ENCODE peak calls at places on chromosomes 5 and 9, in six cellular contexts. One of them, this sample, is unnamed. For H3K4me1, the result is how much of the 10 kb centered on the place peaks cover.

GRCh38 chr5:149071756-149072155 is 8.9 kb upstream of the SH3TC2 start:
- DNase-seq in left ventricle myocardium inferior: no peak
- DNase-seq in thyroid gland: no peak
- DNase-seq in hepatocyte: no peak
- DNase-seq in endothelial cell of umbilical vein: no peak
- DNase-seq in upper lobe of right lung: no peak
- DNase-seq in this sample: no peak

GRCh38 chr9:38681747-38682227 is 38.1 kb downstream of the FAM240B start:
- DNase-seq in left ventricle myocardium inferior: no peak
- DNase-seq in thyroid gland: no peak
- DNase-seq in hepatocyte: no peak
- DNase-seq in endothelial cell of umbilical vein: peak
- DNase-seq in upper lobe of right lung: no peak
- DNase-seq in this sample: peak

GRCh38 chr9:83444110-83444509 is 94.1 kb downstream of the FRMD3 start:
- DNase-seq in left ventricle myocardium inferior: peak
- DNase-seq in thyroid gland: peak
- DNase-seq in hepatocyte: no peak
- DNase-seq in endothelial cell of umbilical vein: no peak
- DNase-seq in upper lobe of right lung: no peak
- DNase-seq in this sample: no peak

GRCh38 chr5:42950466-42951168 is 89.5 kb downstream of the ANXA2R start:
- DNase-seq in left ventricle myocardium inferior: peak
- DNase-seq in thyroid gland: peak
- DNase-seq in hepatocyte: no peak
- DNase-seq in endothelial cell of umbilical vein: peak
- DNase-seq in upper lobe of right lung: peak
- DNase-seq in this sample: peak

GRCh38 chr5:133952729-133953567 is 15.5 kb downstream of the C5orf15 start:
- DNase-seq in left ventricle myocardium inferior: peak
- DNase-seq in thyroid gland: peak
- DNase-seq in hepatocyte: no peak
- DNase-seq in endothelial cell of umbilical vein: peak
- DNase-seq in upper lobe of right lung: no peak
- DNase-seq in this sample: no peak

GRCh38 chr5:4700082-4700481 is 440.0 kb upstream of the ADAMTS16 start:
- DNase-seq in left ventricle myocardium inferior: peak
- DNase-seq in thyroid gland: peak
- DNase-seq in hepatocyte: peak
- DNase-seq in endothelial cell of umbilical vein: no peak
- DNase-seq in upper lobe of right lung: peak
- DNase-seq in this sample: peak

GRCh38 chr9:9997585-9997984 is 615.2 kb downstream of the PTPRD start:
- DNase-seq in left ventricle myocardium inferior: no peak
- DNase-seq in thyroid gland: no peak
- DNase-seq in hepatocyte: no peak
- DNase-seq in endothelial cell of umbilical vein: no peak
- DNase-seq in upper lobe of right lung: no peak
- DNase-seq in this sample: no peak

GRCh38 chr5:43691893-43692292 is 88.9 kb downstream of the NNT start:
- DNase-seq in left ventricle myocardium inferior: no peak
- DNase-seq in thyroid gland: no peak
- DNase-seq in hepatocyte: no peak
- DNase-seq in endothelial cell of umbilical vein: no peak
- DNase-seq in upper lobe of right lung: no peak
- DNase-seq in this sample: no peak

GRCh38 chr5:53126514-53126913 is 17.0 kb upstream of the MOCS2 start:
- DNase-seq in left ventricle myocardium inferior: no peak
- DNase-seq in thyroid gland: no peak
- DNase-seq in hepatocyte: no peak
- DNase-seq in endothelial cell of umbilical vein: no peak
- DNase-seq in upper lobe of right lung: no peak
- DNase-seq in this sample: peak

GRCh38 chr9:76369583-76369982 is 24.6 kb downstream of the RFK start:
- DNase-seq in left ventricle myocardium inferior: no peak
- DNase-seq in thyroid gland: peak
- DNase-seq in hepatocyte: peak
- DNase-seq in endothelial cell of umbilical vein: peak
- DNase-seq in upper lobe of right lung: no peak
- DNase-seq in this sample: no peak

GRCh38 chr9:88947581-88948573 is 43.4 kb upstream of the S1PR3 start:
- DNase-seq in left ventricle myocardium inferior: no peak
- DNase-seq in thyroid gland: no peak
- DNase-seq in hepatocyte: no peak
- DNase-seq in endothelial cell of umbilical vein: no peak
- DNase-seq in upper lobe of right lung: no peak
- DNase-seq in this sample: no peak

GRCh38 chr9:123069010-123069481 is 35.6 kb downstream of the GPR21 start:
- DNase-seq in left ventricle myocardium inferior: no peak
- DNase-seq in thyroid gland: no peak
- DNase-seq in hepatocyte: peak
- DNase-seq in endothelial cell of umbilical vein: peak
- DNase-seq in upper lobe of right lung: no peak
- DNase-seq in this sample: no peak

GRCh38 chr9:104586496-104587180 is 12.6 kb downstream of the OR13C5 start:
- DNase-seq in left ventricle myocardium inferior: no peak
- DNase-seq in thyroid gland: no peak
- DNase-seq in hepatocyte: peak
- DNase-seq in endothelial cell of umbilical vein: no peak
- DNase-seq in upper lobe of right lung: no peak
- DNase-seq in this sample: peak

GRCh38 chr5:143347698-143348344 is 55.7 kb downstream of the NR3C1 start:
- DNase-seq in left ventricle myocardium inferior: no peak
- DNase-seq in thyroid gland: no peak
- DNase-seq in hepatocyte: no peak
- DNase-seq in endothelial cell of umbilical vein: no peak
- DNase-seq in upper lobe of right lung: no peak
- DNase-seq in this sample: no peak

GRCh38 chr5:142720561-142721275 is 34.8 kb upstream of the FGF1 start:
- DNase-seq in left ventricle myocardium inferior: peak
- DNase-seq in thyroid gland: no peak
- DNase-seq in hepatocyte: peak
- DNase-seq in endothelial cell of umbilical vein: no peak
- DNase-seq in upper lobe of right lung: no peak
- DNase-seq in this sample: no peak

GRCh38 chr5:62576570-62577172 is 1.9 kb upstream of the LRRC70 start:
- DNase-seq in left ventricle myocardium inferior: no peak
- DNase-seq in thyroid gland: no peak
- DNase-seq in hepatocyte: no peak
- DNase-seq in endothelial cell of umbilical vein: peak
- DNase-seq in upper lobe of right lung: no peak
- DNase-seq in this sample: no peak

GRCh38 chr5:163963881-163964280 is 458.5 kb downstream of the MAT2B start:
- DNase-seq in left ventricle myocardium inferior: no peak
- DNase-seq in thyroid gland: no peak
- DNase-seq in hepatocyte: no peak
- DNase-seq in endothelial cell of umbilical vein: no peak
- DNase-seq in upper lobe of right lung: no peak
- DNase-seq in this sample: no peak

GRCh38 chr9:20854444-20854843 is 170.4 kb downstream of the FOCAD start:
- DNase-seq in left ventricle myocardium inferior: no peak
- DNase-seq in thyroid gland: no peak
- DNase-seq in hepatocyte: no peak
- DNase-seq in endothelial cell of umbilical vein: no peak
- DNase-seq in upper lobe of right lung: no peak
- DNase-seq in this sample: no peak

GRCh38 chr5:90503596-90503995 is 25.8 kb downstream of the LYSMD3 start:
- DNase-seq in left ventricle myocardium inferior: no peak
- DNase-seq in thyroid gland: no peak
- DNase-seq in hepatocyte: no peak
- DNase-seq in endothelial cell of umbilical vein: no peak
- DNase-seq in upper lobe of right lung: no peak
- DNase-seq in this sample: no peak

GRCh38 chr9:77981332-77981731 is 50.3 kb downstream of the GNAQ start:
- DNase-seq in left ventricle myocardium inferior: no peak
- DNase-seq in thyroid gland: peak
- DNase-seq in hepatocyte: peak
- DNase-seq in endothelial cell of umbilical vein: peak
- DNase-seq in upper lobe of right lung: no peak
- DNase-seq in this sample: no peak

DNA sequence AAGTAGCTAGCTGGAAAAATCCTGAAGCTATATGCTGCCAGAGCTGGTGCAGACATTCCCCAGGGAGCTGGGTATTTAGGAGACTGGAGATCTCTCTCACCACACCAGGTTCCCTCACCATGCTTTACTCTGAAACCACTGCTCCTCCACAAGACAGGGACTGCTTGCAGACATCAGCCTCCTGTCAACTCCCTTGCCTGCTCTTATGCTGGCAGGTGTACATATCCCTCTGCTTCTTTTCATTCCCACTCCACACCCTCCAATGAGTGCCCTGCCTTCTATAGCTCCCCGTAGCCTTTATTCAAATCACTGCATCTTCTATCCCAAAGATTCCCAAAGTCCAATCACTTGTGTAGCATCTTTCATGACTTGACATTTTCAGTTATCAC is 380.7 kb downstream of the NFIB start:
- DNase-seq in left ventricle myocardium inferior: no peak
- DNase-seq in thyroid gland: no peak
- DNase-seq in hepatocyte: no peak
- DNase-seq in endothelial cell of umbilical vein: no peak
- DNase-seq in upper lobe of right lung: no peak
- DNase-seq in this sample: no peak
- TF ChIP-seq CTCF in left ventricle myocardium inferior: no peak
- TF ChIP-seq CTCF in thyroid gland: no peak
- TF ChIP-seq CTCF in hepatocyte: no peak
- TF ChIP-seq CTCF in endothelial cell of umbilical vein: no peak
- TF ChIP-seq CTCF in upper lobe of right lung: no peak
- TF ChIP-seq CTCF in this sample: no peak

GRCh38 chr9:127828262-127829031 is 25.8 kb downstream of the FPGS start:
- DNase-seq in left ventricle myocardium inferior: peak
- DNase-seq in thyroid gland: peak
- DNase-seq in hepatocyte: peak
- DNase-seq in endothelial cell of umbilical vein: peak
- DNase-seq in upper lobe of right lung: peak
- DNase-seq in this sample: no peak

GRCh38 chr9:127832248-127832647 is 22.2 kb downstream of the ENG start:
- DNase-seq in left ventricle myocardium inferior: no peak
- DNase-seq in thyroid gland: peak
- DNase-seq in hepatocyte: no peak
- DNase-seq in endothelial cell of umbilical vein: no peak
- DNase-seq in upper lobe of right lung: no peak
- DNase-seq in this sample: no peak

GRCh38 chr9:127825319-127826051 is 22.8 kb downstream of the FPGS start:
- DNase-seq in left ventricle myocardium inferior: peak
- DNase-seq in thyroid gland: peak
- DNase-seq in hepatocyte: peak
- DNase-seq in endothelial cell of umbilical vein: no peak
- DNase-seq in upper lobe of right lung: peak
- DNase-seq in this sample: no peak

GRCh38 chr9:127826253-127826913 is 23.7 kb downstream of the FPGS start:
- DNase-seq in left ventricle myocardium inferior: no peak
- DNase-seq in thyroid gland: no peak
- DNase-seq in hepatocyte: no peak
- DNase-seq in endothelial cell of umbilical vein: no peak
- DNase-seq in upper lobe of right lung: no peak
- DNase-seq in this sample: no peak

DNA sequence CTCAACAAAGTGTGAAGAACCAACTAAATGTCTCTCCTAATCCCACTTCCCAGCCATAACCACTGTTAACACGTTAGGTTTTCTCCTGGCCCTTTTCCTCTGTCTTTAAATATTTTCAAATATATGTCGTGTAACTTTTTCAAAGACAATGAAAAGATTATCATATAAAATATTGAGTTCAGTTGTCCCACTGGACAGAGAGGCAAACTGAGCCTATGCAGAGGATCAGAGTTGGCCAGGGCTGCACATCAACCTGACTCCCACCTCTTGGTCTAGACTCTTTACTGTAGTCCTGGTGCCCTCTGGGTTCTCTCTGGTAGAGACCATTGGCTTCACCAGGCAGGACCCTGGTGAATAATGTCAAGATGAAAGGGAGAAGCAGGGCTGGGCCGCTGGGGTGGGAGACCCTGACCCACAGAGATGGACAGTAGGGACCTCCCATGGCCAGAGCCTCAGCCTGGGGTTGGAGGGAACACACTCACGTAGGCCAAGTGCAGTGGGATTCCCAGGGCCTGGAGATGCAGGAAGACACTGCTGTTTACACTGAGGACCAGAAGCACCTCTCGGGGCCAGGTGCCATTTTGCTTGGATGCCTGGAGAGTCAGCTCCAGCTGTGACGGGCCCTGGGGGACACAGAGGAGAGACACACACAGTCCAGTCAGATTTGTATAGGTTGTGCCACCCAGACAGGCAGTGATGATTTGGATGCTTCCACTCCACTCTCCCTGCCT is 25.1 kb downstream of the ENG start:
- DNase-seq in left ventricle myocardium inferior: no peak
- DNase-seq in thyroid gland: no peak
- DNase-seq in hepatocyte: no peak
- DNase-seq in endothelial cell of umbilical vein: no peak
- DNase-seq in upper lobe of right lung: no peak
- DNase-seq in this sample: no peak
- H3K4me1 ChIP-seq in left ventricle myocardium inferior: half or more
- H3K4me1 ChIP-seq in thyroid gland: under half
- H3K4me1 ChIP-seq in hepatocyte: under half
- H3K4me1 ChIP-seq in endothelial cell of umbilical vein: under half
- H3K4me1 ChIP-seq in upper lobe of right lung: half or more
- H3K4me1 ChIP-seq in this sample: under half

GRCh38 chr9:135474915-135475314 is 4.7 kb upstream of the PPP1R26 start:
- DNase-seq in left ventricle myocardium inferior: no peak
- DNase-seq in thyroid gland: peak
- DNase-seq in hepatocyte: peak
- DNase-seq in endothelial cell of umbilical vein: peak
- DNase-seq in upper lobe of right lung: peak
- DNase-seq in this sample: peak
- TF ChIP-seq CTCF in left ventricle myocardium inferior: peak
- TF ChIP-seq CTCF in thyroid gland: no peak
- TF ChIP-seq CTCF in hepatocyte: peak
- TF ChIP-seq CTCF in endothelial cell of umbilical vein: peak
- TF ChIP-seq CTCF in upper lobe of right lung: peak
- TF ChIP-seq CTCF in this sample: peak

DNA sequence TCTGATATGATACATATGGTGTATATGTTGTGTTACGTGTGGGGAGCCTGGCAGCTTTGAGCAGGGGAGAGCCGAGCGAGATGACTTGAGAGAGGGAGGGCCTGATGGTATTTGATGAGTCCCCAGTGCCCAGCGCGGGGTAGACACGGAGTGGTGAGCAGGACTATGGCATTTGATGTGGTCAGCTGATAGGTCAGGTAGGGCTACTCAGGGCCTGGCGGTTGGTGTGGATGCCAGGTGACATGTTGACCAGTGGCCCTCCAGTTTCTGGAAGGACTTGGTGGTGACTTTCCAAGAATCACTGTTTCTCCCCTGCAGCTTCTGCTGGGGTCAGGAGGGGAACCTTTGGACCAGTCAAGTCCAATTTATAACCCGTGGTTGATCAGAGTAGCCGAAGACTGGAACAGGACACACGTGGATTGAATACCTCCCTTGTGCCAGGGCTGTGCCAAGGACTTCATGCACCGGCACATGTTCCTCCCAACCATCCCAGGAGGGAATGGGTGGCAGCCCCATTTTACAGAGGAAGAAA is 148.8 kb downstream of the RGS3 start:
- DNase-seq in left ventricle myocardium inferior: no peak
- DNase-seq in thyroid gland: no peak
- DNase-seq in hepatocyte: no peak
- DNase-seq in endothelial cell of umbilical vein: no peak
- DNase-seq in upper lobe of right lung: peak
- DNase-seq in this sample: no peak
- H3K4me1 ChIP-seq in left ventricle myocardium inferior: half or more
- H3K4me1 ChIP-seq in thyroid gland: under half
- H3K4me1 ChIP-seq in hepatocyte: under half
- H3K4me1 ChIP-seq in endothelial cell of umbilical vein: under half
- H3K4me1 ChIP-seq in upper lobe of right lung: under half
- H3K4me1 ChIP-seq in this sample: under half

GRCh38 chr9:92342825-92343488 is 17.2 kb downstream of the CENPP start:
- DNase-seq in left ventricle myocardium inferior: no peak
- DNase-seq in thyroid gland: no peak
- DNase-seq in hepatocyte: no peak
- DNase-seq in endothelial cell of umbilical vein: peak
- DNase-seq in upper lobe of right lung: no peak
- DNase-seq in this sample: no peak
- TF ChIP-seq CTCF in left ventricle myocardium inferior: peak
- TF ChIP-seq CTCF in thyroid gland: no peak
- TF ChIP-seq CTCF in hepatocyte: peak
- TF ChIP-seq CTCF in endothelial cell of umbilical vein: no peak
- TF ChIP-seq CTCF in upper lobe of right lung: peak
- TF ChIP-seq CTCF in this sample: peak